ENCODE peak calls at places on chromosomes 3 and 15, in four cellular contexts. B, P, A and F are unnamed samples.

GRCh38 chr15:42971830-42972229 is 51.3 kb upstream of the TTBK2 start:
- DNase-seq in B (no peak), P (no peak), A (no peak), F (no peak)

GRCh38 chr15:77514635-77515421 is 94.1 kb downstream of the HMG20A start:
- DNase-seq in B (no peak), P (no peak), A (no peak), F (no peak)

GRCh38 chr3:158471639-158472294 is 99.2 kb upstream of the MLF1 start:
- DNase-seq in B (no peak), P (no peak), A (no peak), F (no peak)

GRCh38 chr3:119018690-119019463 is 15.8 kb downstream of the IGSF11 start:
- DNase-seq in B (no peak), P (no peak), A (no peak), F (no peak)

GRCh38 chr3:184479426-184480126 is 82.0 kb upstream of the EPHB3 start:
- DNase-seq in B (no peak), P (no peak), A (no peak), F (no peak)

GRCh38 chr3:8482960-8483665 is 18.5 kb upstream of the LMCD1 start:
- DNase-seq in B (peak; percentile 58), P (peak; percentile 81), A (peak; percentile 77), F (peak; percentile 98)

GRCh38 chr3:73618461-73618860 is 6.3 kb downstream of the PDZRN3 start:
- DNase-seq in B (no peak), P (no peak), A (no peak), F (no peak)

GRCh38 chr3:39671116-39671515 is 138.3 kb upstream of the MYRIP start:
- DNase-seq in B (no peak), P (no peak), A (no peak), F (no peak)

GRCh38 chr3:152843955-152844354 is 9.0 kb downstream of the P2RY1 start:
- DNase-seq in B (no peak), P (no peak), A (no peak), F (no peak)

GRCh38 chr15:90231028-90232017 is 2.4 kb downstream of the CIB1 start:
- DNase-seq in B (peak; percentile 86), P (peak; percentile 55), A (no peak), F (no peak)

GRCh38 chr3:59185586-59186381 is 136.0 kb upstream of the CFAP20DC start:
- DNase-seq in B (no peak), P (no peak), A (no peak), F (peak; percentile 56)

GRCh38 chr15:100588638-100589242 is 13.2 kb downstream of the LINS1 start:
- DNase-seq in B (no peak), P (no peak), A (no peak), F (peak; percentile 46)

GRCh38 chr15:31977812-31978662 is 52.3 kb upstream of the CHRNA7 start:
- DNase-seq in B (peak; percentile 78), P (peak; percentile 64), A (peak; percentile 68), F (peak; percentile 70)

GRCh38 chr3:56783644-56784451 is 17.9 kb downstream of the ARHGEF3 start:
- DNase-seq in B (peak; percentile 90), P (peak; percentile 76), A (no peak), F (no peak)

GRCh38 chr15:87722941-87723691 is 533.4 kb downstream of the NTRK3 start:
- DNase-seq in B (no peak), P (no peak), A (no peak), F (peak; percentile 88)

GRCh38 chr3:116663161-116663885 is 46.3 kb upstream of the TUSC7 start:
- DNase-seq in B (no peak), P (no peak), A (no peak), F (no peak)

GRCh38 chr15:52144656-52145055 is 32.1 kb upstream of the BCL2L10 start:
- DNase-seq in B (no peak), P (no peak), A (no peak), F (no peak)

GRCh38 chr3:54865316-54865715 is 62.5 kb downstream of the LRTM1 start:
- DNase-seq in B (no peak), P (no peak), A (no peak), F (no peak)

GRCh38 chr3:9028134-9028533 is 64.9 kb upstream of the RAD18 start:
- DNase-seq in B (peak; percentile 76), P (peak; percentile 91), A (peak; percentile 95), F (peak; percentile 87)

GRCh38 chr15:77871838-77872371 is 205.6 kb downstream of the TBC1D2B start:
- DNase-seq in B (no peak), P (no peak), A (no peak), F (no peak)

GRCh38 chr3:58585994-58586393 is 8.8 kb upstream of the FAM107A start:
- DNase-seq in B (no peak), P (no peak), A (no peak), F (peak; percentile 31)

GRCh38 chr3:155018621-155019330 is 61.3 kb upstream of the MME start:
- DNase-seq in B (no peak), P (no peak), A (no peak), F (no peak)

GRCh38 chr3:194812177-194812576 is 126.5 kb downstream of the FAM43A start:
- DNase-seq in B (no peak), P (no peak), A (no peak), F (no peak)

GRCh38 chr3:72189344-72189743 is 404.4 kb upstream of the PROK2 start:
- DNase-seq in B (no peak), P (no peak), A (no peak), F (no peak)

GRCh38 chr3:159455741-159456181 is 532.9 kb upstream of the IL12A start:
- DNase-seq in B (no peak), P (no peak), A (no peak), F (no peak)

GRCh38 chr3:5022966-5023776 is 43.9 kb downstream of the BHLHE40 start:
- DNase-seq in B (no peak), P (peak; percentile 82), A (peak; percentile 70), F (peak; percentile 76)

GRCh38 chr3:169100616-169101015 is 562.9 kb downstream of the MECOM start:
- DNase-seq in B (no peak), P (no peak), A (no peak), F (no peak)

GRCh38 chr3:192063570-192063969 is 602.6 kb downstream of the PYDC2 start:
- DNase-seq in B (peak; percentile 69), P (peak; percentile 12), A (no peak), F (no peak)

GRCh38 chr3:19149388-19149787 is 1.1 kb downstream of the KCNH8 start:
- DNase-seq in B (no peak), P (no peak), A (no peak), F (peak; percentile 55)

GRCh38 chr3:10651506-10651905 is 146.1 kb upstream of the ATP2B2 start:
- DNase-seq in B (no peak), P (no peak), A (no peak), F (no peak)

GRCh38 chr15:46996331-46996730 is 721.0 kb upstream of the SEMA6D start:
- DNase-seq in B (no peak), P (no peak), A (no peak), F (no peak)

GRCh38 chr3:110027446-110027845 is 690.1 kb upstream of the DPPA4 start:
- DNase-seq in B (no peak), P (no peak), A (no peak), F (peak; percentile 4)

GRCh38 chr3:126351771-126352475 is 5.3 kb downstream of the KLF15 start:
- DNase-seq in B (peak; percentile 40), P (peak; percentile 13), A (peak; percentile 17), F (no peak)

GRCh38 chr3:157300091-157300490 is 136.6 kb upstream of the PTX3 start:
- DNase-seq in B (no peak), P (no peak), A (no peak), F (no peak)

DNA sequence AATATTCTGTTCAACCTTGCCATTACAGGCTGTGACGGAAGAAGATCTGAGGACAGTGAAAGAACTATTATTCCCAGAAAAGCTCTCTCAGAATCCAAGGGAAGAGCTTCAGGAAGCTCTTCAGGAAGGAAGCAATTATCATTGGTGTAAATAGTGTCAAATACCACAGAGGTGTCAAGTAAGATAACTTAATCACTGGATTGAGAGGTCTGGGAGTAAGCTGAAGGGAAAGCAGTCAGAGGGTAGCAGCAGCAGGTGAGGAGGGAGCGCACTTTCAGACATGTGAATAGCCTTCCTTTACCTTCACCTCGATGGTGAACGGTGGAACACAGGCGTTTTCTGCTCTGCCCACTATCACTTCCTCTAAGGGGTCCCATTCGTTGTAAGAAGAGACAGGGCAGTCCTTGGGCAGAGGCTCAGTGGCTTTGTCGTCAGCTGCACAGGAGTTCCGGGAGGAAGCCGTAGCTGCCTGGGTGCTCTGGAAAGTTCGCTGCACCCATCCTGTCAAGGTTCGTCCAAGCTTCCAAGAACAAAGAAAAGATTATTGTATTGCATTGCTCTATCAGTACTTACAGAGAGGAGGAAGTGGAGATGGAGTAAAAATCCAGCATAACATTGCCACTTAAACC is 1.9 kb downstream of the GATM start:
- DNase-seq in B (no peak), P (no peak), A (no peak), F (no peak)
- H3K27me3 ChIP-seq in B (no peaks in the 10 kb centered on the region), P (no peaks in the 10 kb centered on the region), A (no peaks in the 10 kb centered on the region), F (no peaks in the 10 kb centered on the region)

DNA sequence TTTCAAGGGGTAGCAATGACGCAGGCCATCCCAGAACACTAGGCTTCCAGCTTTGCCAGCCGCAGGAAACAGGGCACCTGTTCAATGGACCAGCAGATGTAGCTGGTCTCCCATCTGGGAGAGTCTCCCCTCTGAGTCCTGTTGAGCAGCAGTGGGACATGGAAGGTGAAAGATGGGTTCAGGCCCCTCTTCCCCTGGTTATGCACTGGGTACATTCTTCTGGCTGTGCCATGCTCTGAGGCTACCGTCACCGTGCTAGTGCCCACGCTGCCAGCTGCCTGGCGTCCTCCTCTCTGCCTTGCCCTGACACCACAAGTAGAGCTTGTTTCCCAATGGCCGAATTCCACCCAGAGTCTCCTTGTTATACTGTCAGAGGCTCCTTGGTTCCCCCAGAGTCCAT is 63.1 kb downstream of the TLE3 start:
- DNase-seq in B (peak; percentile 43), P (no peak), A (no peak), F (peak; percentile 37)
- H3K4me1 ChIP-seq in B (peaks cover 5% of the 10 kb centered on the region), P (no peaks in the 10 kb centered on the region), A (no peaks in the 10 kb centered on the region), F (peaks cover 43% of the 10 kb centered on the region)

DNA sequence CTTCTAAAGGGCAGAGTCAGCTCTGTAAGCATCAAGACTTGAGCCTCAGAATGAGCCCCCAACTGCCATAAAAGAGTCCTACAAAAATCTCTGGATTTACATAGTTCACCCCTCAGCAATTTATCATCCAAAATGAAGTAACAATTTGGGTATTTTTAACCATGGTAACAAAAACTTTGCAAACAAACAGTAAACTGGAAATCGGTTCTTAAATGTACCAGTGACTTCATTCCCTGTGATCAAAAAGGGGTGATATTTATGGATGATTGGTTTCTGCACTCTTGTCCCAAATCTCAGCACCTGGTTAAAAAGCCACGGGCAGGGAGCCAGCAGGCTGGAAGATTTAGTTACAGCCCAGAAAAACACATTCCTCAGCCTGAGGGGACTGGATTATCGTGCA is 73.6 kb downstream of the TFG start:
- DNase-seq in B (no peak), P (no peak), A (peak; percentile 15), F (peak; percentile 81)
- H3K27me3 ChIP-seq in B (no peaks in the 10 kb centered on the region), P (no peaks in the 10 kb centered on the region), A (no peaks in the 10 kb centered on the region), F (no peaks in the 10 kb centered on the region)

DNA sequence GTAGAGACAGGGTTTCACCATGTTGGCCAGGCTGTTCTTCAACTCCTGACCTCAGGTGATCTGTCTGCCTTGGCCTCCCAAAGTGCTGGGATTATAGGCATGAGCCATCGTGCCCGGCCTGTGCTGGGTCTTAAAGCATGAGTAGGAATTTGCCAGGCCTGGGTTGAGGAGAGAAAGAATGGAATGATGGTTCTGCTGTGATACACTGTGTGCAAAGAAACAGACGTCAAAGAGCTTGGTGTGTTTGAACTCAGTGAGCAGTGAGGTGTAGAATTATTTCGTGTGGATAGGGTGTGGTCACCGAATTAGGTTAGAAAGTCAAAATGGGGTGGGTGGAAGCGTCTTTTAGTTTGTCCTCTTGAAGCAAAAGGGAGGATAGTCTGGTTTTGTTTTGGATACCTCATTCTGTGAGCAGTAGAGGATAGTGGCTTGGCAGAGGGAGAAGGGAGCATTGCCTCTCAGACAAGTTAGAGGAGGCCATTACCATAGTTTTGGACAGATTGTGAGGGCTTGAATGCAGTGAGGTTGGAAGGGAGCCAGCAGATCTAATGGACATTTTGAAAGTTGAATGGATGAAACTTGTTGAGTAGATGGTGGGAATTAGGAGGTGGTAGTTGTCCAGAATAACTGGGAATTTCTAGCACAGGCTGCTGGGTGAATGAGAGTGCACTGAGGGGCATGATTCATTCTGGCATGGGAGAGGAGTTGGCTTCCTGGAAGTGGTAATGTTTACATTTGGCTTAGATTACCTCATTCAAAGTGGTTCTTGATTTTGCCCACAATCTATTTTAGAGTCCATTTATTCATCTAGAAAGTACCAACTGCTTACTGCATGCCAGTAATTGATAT is 27.2 kb downstream of the AKAP13 start:
- DNase-seq in B (no peak), P (peak; percentile 60), A (no peak), F (peak; percentile 52)
- H3K4me1 ChIP-seq in B (no peaks in the 10 kb centered on the region), P (peaks cover 24% of the 10 kb centered on the region), A (peaks cover 15% of the 10 kb centered on the region), F (peaks cover 26% of the 10 kb centered on the region)